ENCODE peak calls at places on chromosomes 5 and 9, in seven cellular contexts. R is neuronal stem cell; K is IMR-90; G is GM23248; C is psoas muscle; M is mammary epithelial cell; W is effector memory CD4-positive, alpha-beta T cell. H is an unnamed sample.

GRCh38 chr5:163347671-163348070 is 89.7 kb upstream of the CCNG1 start:
- DNase-seq in R (peak; percentile 73), W (no peak), C (no peak), G (peak; percentile 64), K (peak; percentile 55), M (peak; percentile 32), H (peak; percentile 11)

GRCh38 chr5:157306690-157307089 is 40.8 kb downstream of the CYFIP2 start:
- DNase-seq in M (no peak), K (no peak), R (no peak), W (no peak), C (no peak), G (no peak), H (no peak)

GRCh38 chr9:5510360-5510931 is at the start of gene PDCD1LG2:
- DNase-seq in K (peak; percentile 84), R (no peak), G (peak; percentile 89), M (peak; percentile 75), W (no peak), C (no peak), H (no peak)

GRCh38 chr9:89177021-89177400 is 1.6 kb downstream of the SHC3 start:
- DNase-seq in K (peak; percentile 58), R (no peak), C (no peak), G (peak; percentile 45), M (no peak), W (no peak), H (no peak)

GRCh38 chr9:122225323-122226141 is 3.2 kb downstream of the LHX6 start:
- DNase-seq in M (no peak), W (no peak), G (peak; percentile 22), R (no peak), K (no peak), C (no peak), H (no peak)

GRCh38 chr5:140148508-140148907 is 22.8 kb downstream of the IGIP start:
- DNase-seq in W (no peak), R (no peak), C (no peak), K (no peak), G (peak; percentile 56), M (no peak), H (no peak)

GRCh38 chr9:6628714-6629113 is 16.8 kb downstream of the GLDC start:
- DNase-seq in M (peak; percentile 64), R (no peak), C (no peak), W (no peak), G (no peak), K (no peak), H (no peak)

GRCh38 chr9:92538541-92538940 is 2.8 kb upstream of the ECM2 start:
- DNase-seq in W (no peak), R (no peak), C (no peak), K (peak; percentile 38), G (peak; percentile 82), M (peak; percentile 9), H (no peak)

GRCh38 chr9:87793292-87793691 is 67.4 kb downstream of the CTSL start:
- DNase-seq in G (peak; percentile 96), R (no peak), C (no peak), W (no peak), K (peak; percentile 87), M (peak; percentile 70), H (no peak)

GRCh38 chr9:137943655-137944054 is 66.1 kb downstream of the CACNA1B start:
- DNase-seq in W (no peak), K (no peak), C (no peak), G (no peak), M (no peak), R (no peak), H (no peak)

GRCh38 chr9:132409828-132410528 is at the start of gene CFAP77:
- DNase-seq in W (no peak), C (peak; percentile 58), R (peak; percentile 73), M (peak; percentile 64), K (peak; percentile 39), G (peak; percentile 79), H (peak; percentile 21)

GRCh38 chr5:32193591-32193990 is 19.5 kb upstream of the GOLPH3 start:
- DNase-seq in G (peak; percentile 65), C (peak; percentile 74), R (no peak), W (no peak), K (peak; percentile 77), M (peak; percentile 52), H (no peak)

GRCh38 chr5:64700765-64701164 is 10.5 kb downstream of the SHISAL2B start:
- DNase-seq in G (no peak), R (no peak), K (no peak), C (no peak), M (no peak), W (no peak), H (no peak)
- H3K9me3 ChIP-seq in G (no peaks in the 10 kb centered on the region), R (peaks cover 2% of the 10 kb centered on the region), K (no peaks in the 10 kb centered on the region), C (no peaks in the 10 kb centered on the region), M (no peaks in the 10 kb centered on the region), W (no peaks in the 10 kb centered on the region), H (no peaks in the 10 kb centered on the region)

GRCh38 chr5:180259260-180259611 is 32.6 kb downstream of the MAPK9 start:
- DNase-seq in W (no peak), G (no peak), K (peak; percentile 1), R (no peak), M (no peak), C (no peak), H (no peak)
- H3K9me3 ChIP-seq in W (peaks cover 53% of the 10 kb centered on the region), G (peaks cover 14% of the 10 kb centered on the region), K (peaks cover 73% of the 10 kb centered on the region), R (peaks cover 44% of the 10 kb centered on the region), M (peaks cover 71% of the 10 kb centered on the region), C (peaks cover 95% of the 10 kb centered on the region), H (peaks cover 34% of the 10 kb centered on the region)

GRCh38 chr9:94472766-94473165 is 82.1 kb upstream of the PCAT7 start:
- DNase-seq in C (no peak), R (no peak), W (no peak), K (no peak), G (no peak), M (no peak), H (no peak)
- H3K9me3 ChIP-seq in C (no peaks in the 10 kb centered on the region), R (peaks cover 2% of the 10 kb centered on the region), W (peaks cover 4% of the 10 kb centered on the region), K (no peaks in the 10 kb centered on the region), G (no peaks in the 10 kb centered on the region), M (peaks cover 5% of the 10 kb centered on the region), H (no peaks in the 10 kb centered on the region)

GRCh38 chr5:94538260-94538659 is 80.1 kb downstream of the KIAA0825 start:
- DNase-seq in M (no peak), R (no peak), K (no peak), G (no peak), W (no peak), C (no peak), H (no peak)
- H3K9me3 ChIP-seq in M (no peaks in the 10 kb centered on the region), R (peaks cover 5% of the 10 kb centered on the region), K (peaks cover 3% of the 10 kb centered on the region), G (peaks cover 3% of the 10 kb centered on the region), W (no peaks in the 10 kb centered on the region), C (no peaks in the 10 kb centered on the region), H (peaks cover 4% of the 10 kb centered on the region)

DNA sequence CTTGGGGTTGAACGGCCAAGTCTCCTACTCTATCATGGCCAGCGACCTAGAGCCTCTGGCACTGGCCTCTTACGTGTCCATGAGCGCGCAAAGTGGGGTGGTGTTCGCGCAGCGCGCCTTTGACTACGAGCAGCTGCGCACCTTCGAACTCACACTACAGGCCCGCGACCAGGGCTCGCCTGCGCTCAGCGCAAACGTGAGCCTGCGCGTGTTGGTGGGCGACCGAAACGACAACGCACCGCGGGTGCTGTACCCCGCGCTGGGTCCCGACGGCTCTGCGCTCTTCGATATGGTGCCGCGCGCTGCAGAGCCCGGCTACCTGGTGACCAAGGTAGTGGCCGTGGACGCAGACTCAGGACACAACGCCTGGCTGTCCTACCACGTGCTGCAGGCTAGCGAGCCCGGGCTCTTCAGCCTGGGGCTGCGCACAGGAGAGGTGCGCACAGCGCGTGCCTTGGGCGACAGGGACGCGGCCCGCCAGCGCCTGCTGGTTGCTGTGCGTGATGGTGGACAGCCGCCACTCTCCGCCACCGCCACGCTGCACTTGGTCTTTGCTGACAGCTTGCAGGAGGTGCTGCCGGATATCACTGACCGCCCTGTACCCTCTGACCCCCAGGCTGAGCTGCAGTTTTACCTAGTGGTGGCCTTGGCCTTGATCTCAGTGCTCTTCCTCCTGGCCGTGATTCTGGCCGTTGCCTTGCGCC is 2.0 kb downstream of the PCDHGB5 start:
- DNase-seq in K (no peak), W (no peak), G (no peak), R (no peak), M (no peak), C (no peak), H (no peak)
- H3K9me3 ChIP-seq in K (peaks cover 46% of the 10 kb centered on the region), W (peaks cover 4% of the 10 kb centered on the region), G (no peaks in the 10 kb centered on the region), R (peaks cover 29% of the 10 kb centered on the region), M (peaks cover 53% of the 10 kb centered on the region), C (peaks cover 4% of the 10 kb centered on the region), H (peaks cover 4% of the 10 kb centered on the region)

DNA sequence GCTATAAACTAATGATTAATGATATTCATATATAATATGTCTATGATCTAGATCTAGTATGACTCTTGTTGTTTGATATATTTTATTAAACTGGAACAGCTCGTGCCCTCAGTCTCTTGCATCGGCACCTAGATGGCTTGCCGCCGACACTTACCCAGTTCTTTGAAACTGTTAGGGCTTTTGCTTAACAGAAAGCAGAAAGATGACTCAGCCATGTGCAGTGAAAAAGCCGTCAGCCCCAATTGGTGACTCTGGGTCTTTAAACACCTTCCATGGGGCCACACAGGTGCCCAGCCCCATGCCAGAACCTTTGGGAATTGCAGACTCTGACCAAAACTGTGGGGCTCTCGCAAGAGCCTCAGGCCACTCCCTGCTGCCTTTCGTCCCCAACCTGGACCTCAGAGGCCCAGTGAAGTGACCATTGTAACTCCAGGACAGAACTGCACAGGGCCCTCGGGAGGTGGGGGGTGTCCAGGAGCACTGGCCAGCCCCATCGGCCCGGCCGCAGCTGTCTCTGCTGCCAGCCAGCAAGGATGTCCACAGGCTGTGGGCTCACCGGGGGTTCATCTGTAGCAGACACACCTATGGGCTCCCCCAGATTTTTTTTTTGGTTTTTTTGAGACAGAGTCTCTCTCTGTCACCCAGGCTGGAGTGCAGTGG is 7.8 kb downstream of the LCN10 start:
- DNase-seq in K (no peak), M (no peak), C (no peak), W (no peak), G (no peak), R (no peak), H (no peak)
- H3K9me3 ChIP-seq in K (no peaks in the 10 kb centered on the region), M (no peaks in the 10 kb centered on the region), C (no peaks in the 10 kb centered on the region), W (no peaks in the 10 kb centered on the region), G (no peaks in the 10 kb centered on the region), R (no peaks in the 10 kb centered on the region), H (no peaks in the 10 kb centered on the region)

GRCh38 chr9:65411901-65412300 is 126.9 kb upstream of the FOXD4L5 start:
- DNase-seq in K (no peak), R (no peak), G (no peak), W (no peak), M (no peak), C (no peak), H (no peak)
- H3K9me3 ChIP-seq in K (peaks cover 15% of the 10 kb centered on the region), R (peaks cover 5% of the 10 kb centered on the region), G (no peaks in the 10 kb centered on the region), W (peaks cover 7% of the 10 kb centered on the region), M (peaks cover 33% of the 10 kb centered on the region), C (no peaks in the 10 kb centered on the region), H (no peaks in the 10 kb centered on the region)

GRCh38 chr5:150836703-150837102 is 9.6 kb upstream of the IRGM start:
- DNase-seq in K (no peak), M (no peak), G (peak; percentile 11), W (no peak), C (no peak), R (no peak), H (no peak)

GRCh38 chr5:150836064-150836463 is 10.3 kb upstream of the IRGM start:
- DNase-seq in K (no peak), C (no peak), R (no peak), W (no peak), M (no peak), G (no peak), H (no peak)
- H3K9me3 ChIP-seq in K (peaks cover 9% of the 10 kb centered on the region), C (peaks cover 15% of the 10 kb centered on the region), R (peaks cover 8% of the 10 kb centered on the region), W (peaks cover 6% of the 10 kb centered on the region), M (peaks cover 22% of the 10 kb centered on the region), G (no peaks in the 10 kb centered on the region), H (no peaks in the 10 kb centered on the region)

H was measured in T-helper 17 cell.